ENCODE peak calls at places on chromosome 20, in seven cellular contexts. One of them, this sample, is unnamed. For H3K4me1, the result is how much of the 10 kb centered on the place peaks cover.

GRCh38 chr20:25865715-25866656 is 169.3 kb upstream of the ZNF337 start:
- DNase-seq in neural progenitor cell: peak
- DNase-seq in hepatocyte: peak
- DNase-seq in K562: peak
- DNase-seq in fibroblast of lung: peak
- DNase-seq in neuronal stem cell: peak
- DNase-seq in OCI-LY7: no peak
- DNase-seq in this sample: peak

GRCh38 chr20:18176318-18176785 is 38.7 kb downstream of the KAT14 start:
- DNase-seq in hepatocyte: no peak
- DNase-seq in fibroblast of lung: peak
- DNase-seq in K562: peak
- DNase-seq in neural progenitor cell: peak
- DNase-seq in OCI-LY7: no peak
- DNase-seq in neuronal stem cell: no peak
- DNase-seq in this sample: no peak

GRCh38 chr20:38620501-38620900 is 18.9 kb downstream of the ARHGAP40 start:
- DNase-seq in neuronal stem cell: no peak
- DNase-seq in fibroblast of lung: no peak
- DNase-seq in K562: no peak
- DNase-seq in OCI-LY7: no peak
- DNase-seq in neural progenitor cell: no peak
- DNase-seq in hepatocyte: no peak
- DNase-seq in this sample: no peak

GRCh38 chr20:31719644-31720485 is 2.8 kb downstream of the BCL2L1 start:
- DNase-seq in hepatocyte: peak
- DNase-seq in K562: peak
- DNase-seq in neural progenitor cell: peak
- DNase-seq in neuronal stem cell: no peak
- DNase-seq in OCI-LY7: no peak
- DNase-seq in fibroblast of lung: no peak
- DNase-seq in this sample: peak

GRCh38 chr20:11544029-11544678 is 373.5 kb upstream of the BTBD3 start:
- DNase-seq in hepatocyte: peak
- DNase-seq in OCI-LY7: peak
- DNase-seq in neuronal stem cell: peak
- DNase-seq in neural progenitor cell: peak
- DNase-seq in K562: peak
- DNase-seq in fibroblast of lung: peak
- DNase-seq in this sample: peak

GRCh38 chr20:53743607-53744260 is 150.1 kb upstream of the ZNF217 start:
- DNase-seq in neural progenitor cell: no peak
- DNase-seq in OCI-LY7: no peak
- DNase-seq in fibroblast of lung: no peak
- DNase-seq in K562: peak
- DNase-seq in hepatocyte: no peak
- DNase-seq in neuronal stem cell: no peak
- DNase-seq in this sample: no peak

GRCh38 chr20:20843982-20844381 is 131.5 kb upstream of the RALGAPA2 start:
- DNase-seq in OCI-LY7: no peak
- DNase-seq in neuronal stem cell: no peak
- DNase-seq in fibroblast of lung: no peak
- DNase-seq in hepatocyte: peak
- DNase-seq in K562: no peak
- DNase-seq in neural progenitor cell: peak
- DNase-seq in this sample: peak

GRCh38 chr20:46324960-46325703 is 16.8 kb upstream of the CDH22 start:
- DNase-seq in hepatocyte: peak
- DNase-seq in neuronal stem cell: no peak
- DNase-seq in neural progenitor cell: peak
- DNase-seq in fibroblast of lung: peak
- DNase-seq in K562: peak
- DNase-seq in OCI-LY7: peak
- DNase-seq in this sample: peak

GRCh38 chr20:14838663-14839650 is 501.5 kb upstream of the FLRT3 start:
- DNase-seq in neural progenitor cell: no peak
- DNase-seq in hepatocyte: peak
- DNase-seq in neuronal stem cell: no peak
- DNase-seq in OCI-LY7: no peak
- DNase-seq in K562: no peak
- DNase-seq in fibroblast of lung: peak
- DNase-seq in this sample: no peak
- H3K4me3 ChIP-seq in neural progenitor cell: no peak
- H3K4me3 ChIP-seq in hepatocyte: no peak
- H3K4me3 ChIP-seq in neuronal stem cell: no peak
- H3K4me3 ChIP-seq in OCI-LY7: no peak
- H3K4me3 ChIP-seq in K562: no peak
- H3K4me3 ChIP-seq in fibroblast of lung: no peak
- H3K4me3 ChIP-seq in this sample: no peak

GRCh38 chr20:5735845-5736530 is 14.2 kb upstream of the SHLD1 start:
- DNase-seq in hepatocyte: no peak
- DNase-seq in neuronal stem cell: no peak
- DNase-seq in OCI-LY7: no peak
- DNase-seq in K562: no peak
- DNase-seq in fibroblast of lung: peak
- DNase-seq in neural progenitor cell: peak
- DNase-seq in this sample: no peak

GRCh38 chr20:5731753-5732366 is 18.3 kb upstream of the SHLD1 start:
- DNase-seq in hepatocyte: no peak
- DNase-seq in neural progenitor cell: no peak
- DNase-seq in neuronal stem cell: no peak
- DNase-seq in fibroblast of lung: no peak
- DNase-seq in K562: no peak
- DNase-seq in OCI-LY7: no peak
- DNase-seq in this sample: no peak

GRCh38 chr20:5737619-5737953 is 12.6 kb upstream of the SHLD1 start:
- DNase-seq in K562: no peak
- DNase-seq in neural progenitor cell: no peak
- DNase-seq in hepatocyte: no peak
- DNase-seq in neuronal stem cell: no peak
- DNase-seq in OCI-LY7: no peak
- DNase-seq in fibroblast of lung: no peak
- DNase-seq in this sample: no peak

GRCh38 chr20:5730131-5730530 is 20.1 kb upstream of the SHLD1 start:
- DNase-seq in neural progenitor cell: no peak
- DNase-seq in K562: no peak
- DNase-seq in OCI-LY7: no peak
- DNase-seq in hepatocyte: no peak
- DNase-seq in fibroblast of lung: no peak
- DNase-seq in neuronal stem cell: no peak
- DNase-seq in this sample: no peak

DNA sequence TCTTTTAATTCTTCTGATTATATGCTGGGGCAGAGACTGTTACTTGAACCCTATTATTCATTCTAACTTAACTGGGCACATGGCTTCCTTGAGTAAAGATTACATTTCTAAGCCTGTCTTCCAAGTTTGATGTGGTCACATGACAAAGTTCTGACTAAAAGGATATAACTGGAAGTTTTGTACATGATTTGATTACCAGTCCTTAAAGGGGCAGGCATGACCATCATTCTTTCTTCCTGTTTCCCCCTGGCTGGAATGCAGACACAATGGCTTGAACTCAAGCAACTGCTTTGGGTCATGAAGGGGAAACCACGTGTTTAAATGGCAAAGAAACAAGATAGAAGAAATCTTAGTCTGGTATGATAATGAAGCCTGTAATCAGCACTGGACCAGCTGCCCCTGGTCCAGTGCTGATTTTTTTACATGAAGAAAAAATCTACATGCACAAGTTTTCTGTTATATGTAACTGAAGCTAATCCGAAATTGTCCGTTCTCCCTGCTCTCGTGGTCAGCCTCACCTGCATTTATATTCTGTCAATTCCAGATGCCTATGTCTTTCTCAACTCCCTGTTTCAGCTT is 15.6 kb upstream of the SHLD1 start:
- DNase-seq in neuronal stem cell: no peak
- DNase-seq in hepatocyte: no peak
- DNase-seq in fibroblast of lung: peak
- DNase-seq in neural progenitor cell: no peak
- DNase-seq in OCI-LY7: no peak
- DNase-seq in K562: no peak
- DNase-seq in this sample: no peak
- H3K4me1 ChIP-seq in neuronal stem cell: under half
- H3K4me1 ChIP-seq in hepatocyte: under half
- H3K4me1 ChIP-seq in fibroblast of lung: under half
- H3K4me1 ChIP-seq in neural progenitor cell: under half
- H3K4me1 ChIP-seq in OCI-LY7: half or more
- H3K4me1 ChIP-seq in K562: under half
- H3K4me1 ChIP-seq in this sample: under half

GRCh38 chr20:56748476-56749377 is 119.6 kb downstream of the TFAP2C start:
- DNase-seq in K562: no peak
- DNase-seq in neural progenitor cell: no peak
- DNase-seq in OCI-LY7: no peak
- DNase-seq in fibroblast of lung: no peak
- DNase-seq in neuronal stem cell: no peak
- DNase-seq in hepatocyte: no peak
- DNase-seq in this sample: peak
- H2AFZ ChIP-seq in K562: no peak
- H2AFZ ChIP-seq in neural progenitor cell: no peak
- H2AFZ ChIP-seq in OCI-LY7: no peak
- H2AFZ ChIP-seq in fibroblast of lung: no peak
- H2AFZ ChIP-seq in neuronal stem cell: no peak
- H2AFZ ChIP-seq in hepatocyte: no peak
- H2AFZ ChIP-seq in this sample: no peak

GRCh38 chr20:49983848-49984408 is 1.1 kb downstream of the SNAI1 start:
- DNase-seq in fibroblast of lung: peak
- DNase-seq in neural progenitor cell: no peak
- DNase-seq in OCI-LY7: no peak
- DNase-seq in neuronal stem cell: no peak
- DNase-seq in hepatocyte: no peak
- DNase-seq in K562: no peak
- DNase-seq in this sample: no peak
- H3K4me3 ChIP-seq in fibroblast of lung: peak
- H3K4me3 ChIP-seq in neural progenitor cell: peak
- H3K4me3 ChIP-seq in OCI-LY7: no peak
- H3K4me3 ChIP-seq in neuronal stem cell: peak
- H3K4me3 ChIP-seq in hepatocyte: peak
- H3K4me3 ChIP-seq in K562: peak
- H3K4me3 ChIP-seq in this sample: peak

GRCh38 chr20:49682278-49682677 is 31.4 kb downstream of the B4GALT5 start:
- DNase-seq in neuronal stem cell: no peak
- DNase-seq in hepatocyte: no peak
- DNase-seq in OCI-LY7: no peak
- DNase-seq in neural progenitor cell: no peak
- DNase-seq in K562: no peak
- DNase-seq in fibroblast of lung: no peak
- DNase-seq in this sample: no peak
- H3K4me1 ChIP-seq in neuronal stem cell: under half
- H3K4me1 ChIP-seq in hepatocyte: half or more
- H3K4me1 ChIP-seq in OCI-LY7: under half
- H3K4me1 ChIP-seq in neural progenitor cell: half or more
- H3K4me1 ChIP-seq in K562: half or more
- H3K4me1 ChIP-seq in fibroblast of lung: under half
- H3K4me1 ChIP-seq in this sample: under half

DNA sequence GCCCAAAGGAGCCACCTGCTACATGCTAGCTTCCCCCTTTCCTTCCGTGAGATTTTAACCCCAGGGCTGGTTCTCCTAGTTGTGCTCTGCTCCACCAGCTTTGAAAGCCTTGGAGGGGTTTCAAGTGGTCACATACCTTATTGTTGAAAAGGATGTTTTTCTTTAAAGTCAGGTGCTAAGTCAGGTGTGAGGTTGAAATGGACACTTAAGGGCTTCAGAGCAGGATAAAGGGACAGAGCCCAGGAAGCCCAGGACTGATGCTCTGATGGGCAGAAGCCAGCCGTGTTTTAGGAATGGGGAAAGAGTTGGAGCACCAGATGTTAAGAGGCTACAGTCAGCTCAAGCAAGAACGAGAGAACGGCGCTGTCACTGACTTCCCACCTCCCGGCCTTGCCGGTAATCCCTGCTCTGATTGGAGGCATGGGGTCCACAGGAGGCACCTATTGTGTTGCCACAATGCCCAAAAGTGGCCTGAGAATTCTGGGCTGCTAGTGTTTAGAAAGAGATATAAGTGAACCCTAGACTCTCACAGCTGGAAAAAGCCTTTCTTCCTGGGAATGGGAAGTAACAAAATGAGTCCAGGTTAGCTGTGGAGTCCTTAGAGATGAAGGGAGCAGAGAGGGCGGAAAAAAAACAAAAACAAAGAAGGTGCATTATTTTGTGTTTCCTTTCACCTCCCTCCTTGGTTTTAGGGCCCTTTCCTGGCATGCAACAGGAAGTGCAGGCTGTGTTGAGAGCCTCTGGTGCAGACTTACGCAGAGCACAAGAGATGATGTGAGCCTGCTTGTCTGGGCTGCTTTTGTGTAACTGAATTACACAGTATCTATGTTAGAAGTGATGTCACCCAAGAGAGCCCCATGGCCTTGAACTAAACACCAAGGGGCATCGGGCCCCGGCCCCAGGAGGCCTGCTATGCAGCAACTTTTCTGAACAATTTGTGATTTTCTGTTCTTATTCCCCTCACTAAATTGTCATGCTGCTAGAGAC is 25.2 kb downstream of the GNAS start:
- DNase-seq in K562: no peak
- DNase-seq in OCI-LY7: no peak
- DNase-seq in hepatocyte: no peak
- DNase-seq in neuronal stem cell: peak
- DNase-seq in neural progenitor cell: peak
- DNase-seq in fibroblast of lung: no peak
- DNase-seq in this sample: no peak
- H2AFZ ChIP-seq in K562: no peak
- H2AFZ ChIP-seq in OCI-LY7: no peak
- H2AFZ ChIP-seq in hepatocyte: no peak
- H2AFZ ChIP-seq in neuronal stem cell: peak
- H2AFZ ChIP-seq in neural progenitor cell: no peak
- H2AFZ ChIP-seq in fibroblast of lung: no peak
- H2AFZ ChIP-seq in this sample: no peak

This sample was measured in trophoblast cell.